ENCODE peak calls at places on chromosomes 2 and 18, in four cellular contexts. M, H, G and O are unnamed samples.

GRCh38 chr2:44107086-44107740 is 61.5 kb upstream of the PPM1B start:
- DNase-seq in M (no peak), H (no peak), G (no peak), O (no peak)

GRCh38 chr2:230913406-230913805 is 11.6 kb downstream of the GPR55 start:
- DNase-seq in M (no peak), H (no peak), G (no peak), O (no peak)

GRCh38 chr2:98759827-98760625 is 29.1 kb upstream of the MGAT4A start:
- DNase-seq in M (no peak), H (no peak), G (no peak), O (no peak)

GRCh38 chr2:72143441-72144356 is 4.0 kb downstream of the CYP26B1 start:
- DNase-seq in M (no peak), H (no peak), G (no peak), O (no peak)

GRCh38 chr2:198066597-198066996 is 262.2 kb downstream of the PLCL1 start:
- DNase-seq in M (no peak), H (no peak), G (peak), O (no peak)

GRCh38 chr2:214103199-214104001 is 307.5 kb upstream of the VWC2L start:
- DNase-seq in M (no peak), H (no peak), G (no peak), O (no peak)

GRCh38 chr18:35516789-35517188 is 19.0 kb upstream of the INO80C start:
- DNase-seq in M (no peak), H (no peak), G (no peak), O (no peak)

GRCh38 chr2:9752441-9753275 is 90.6 kb upstream of the TAF1B start:
- DNase-seq in M (peak), H (no peak), G (no peak), O (peak)

GRCh38 chr18:49046125-49046524 is 95.4 kb upstream of the SMAD7 start:
- DNase-seq in M (no peak), H (no peak), G (no peak), O (no peak)

GRCh38 chr2:118089015-118089800 is 937 bp downstream of the INSIG2 start:
- DNase-seq in M (no peak), H (no peak), G (peak), O (no peak)

GRCh38 chr2:179842498-179843153 is 18.8 kb downstream of the ZNF385B start:
- DNase-seq in M (no peak), H (no peak), G (no peak), O (no peak)

GRCh38 chr2:206802654-206803514 is 37.5 kb downstream of the FASTKD2 start:
- DNase-seq in M (no peak), H (no peak), G (no peak), O (no peak)

GRCh38 chr2:201956361-201956760 is 77.3 kb upstream of the FZD7 start:
- DNase-seq in M (no peak), H (no peak), G (no peak), O (no peak)

GRCh38 chr2:109614715-109615636 is 812 bp downstream of the SOWAHC start:
- DNase-seq in M (no peak), H (no peak), G (peak), O (no peak)

GRCh38 chr2:240462704-240463273 is 27.3 kb downstream of the GPC1 start:
- DNase-seq in M (no peak), H (no peak), G (no peak), O (no peak)

GRCh38 chr2:113818382-113818951 is 62.0 kb upstream of the SLC35F5 start:
- DNase-seq in M (no peak), H (peak), G (peak), O (no peak)

GRCh38 chr2:169069341-169069740 is at the start of gene DHRS9:
- DNase-seq in M (no peak), H (no peak), G (no peak), O (no peak)

GRCh38 chr2:24515335-24515734 is 24.3 kb downstream of the NCOA1 start:
- DNase-seq in M (no peak), H (no peak), G (no peak), O (no peak)

GRCh38 chr2:170500770-170501169 is 214.4 kb upstream of the SP5 start:
- DNase-seq in M (no peak), H (no peak), G (peak), O (no peak)

GRCh38 chr2:142065700-142066099 is 65.1 kb downstream of the LRP1B start:
- DNase-seq in M (no peak), H (no peak), G (no peak), O (no peak)

GRCh38 chr2:20484810-20485611 is 38.1 kb downstream of the RHOB start:
- DNase-seq in M (no peak), H (no peak), G (no peak), O (no peak)

GRCh38 chr18:9737814-9738160 is 29.7 kb downstream of the RAB31 start:
- DNase-seq in M (no peak), H (no peak), G (no peak), O (no peak)